ENCODE peak calls at places on chromosomes 13 and 19, in five cellular contexts. Z is HL-60, I is transverse colon, H is stomach, Y is K562. F is an unnamed sample.

GRCh38 chr19:38658462-38659306 is 11.2 kb downstream of the ACTN4 start:
- DNase-seq in Z (no peak), Y (no peak), I (peak; percentile 56), H (peak; percentile 63), F (peak; percentile 81)

GRCh38 chr19:43552616-43553015 is 19.6 kb downstream of the ZNF575 start:
- DNase-seq in Y (no peak), I (no peak), H (no peak), Z (no peak), F (no peak)

GRCh38 chr19:13098291-13099072 is 4.2 kb downstream of the LYL1 start:
- DNase-seq in I (no peak), H (no peak), Y (peak; percentile 62), Z (peak; percentile 77), F (peak; percentile 78)

GRCh38 chr19:29259153-29259552 is 46.2 kb upstream of the UQCRFS1 start:
- DNase-seq in H (no peak), I (no peak), Y (peak; percentile 34), Z (no peak), F (no peak)

GRCh38 chr19:39858541-39858940 is 12.4 kb upstream of the FBL start:
- DNase-seq in H (peak; percentile 44), Z (no peak), Y (peak; percentile 71), I (peak; percentile 50), F (peak; percentile 80)

GRCh38 chr19:29667941-29668340 is 2.7 kb downstream of the PLEKHF1 start:
- DNase-seq in H (peak; percentile 59), Y (peak; percentile 2), Z (no peak), I (peak; percentile 56), F (peak; percentile 60)

GRCh38 chr13:46181799-46182490 is at the start of gene LCP1:
- DNase-seq in I (peak; percentile 44), Z (peak; percentile 93), H (peak; percentile 34), Y (peak; percentile 53), F (no peak)

GRCh38 chr13:58247080-58247479 is 615.5 kb downstream of the PCDH17 start:
- DNase-seq in Y (no peak), H (no peak), Z (no peak), I (no peak), F (no peak)

GRCh38 chr13:43057653-43058317 is 34.4 kb downstream of the DNAJC15 start:
- DNase-seq in Z (no peak), I (no peak), Y (no peak), H (no peak), F (no peak)

GRCh38 chr19:54792814-54793213 is 10.6 kb upstream of the KIR2DL4 start:
- DNase-seq in I (no peak), H (no peak), Y (no peak), Z (no peak), F (peak; percentile 20)

GRCh38 chr19:5749505-5749904 is 29.1 kb downstream of the CATSPERD start:
- DNase-seq in I (no peak), H (no peak), Y (no peak), Z (no peak), F (no peak)

DNA sequence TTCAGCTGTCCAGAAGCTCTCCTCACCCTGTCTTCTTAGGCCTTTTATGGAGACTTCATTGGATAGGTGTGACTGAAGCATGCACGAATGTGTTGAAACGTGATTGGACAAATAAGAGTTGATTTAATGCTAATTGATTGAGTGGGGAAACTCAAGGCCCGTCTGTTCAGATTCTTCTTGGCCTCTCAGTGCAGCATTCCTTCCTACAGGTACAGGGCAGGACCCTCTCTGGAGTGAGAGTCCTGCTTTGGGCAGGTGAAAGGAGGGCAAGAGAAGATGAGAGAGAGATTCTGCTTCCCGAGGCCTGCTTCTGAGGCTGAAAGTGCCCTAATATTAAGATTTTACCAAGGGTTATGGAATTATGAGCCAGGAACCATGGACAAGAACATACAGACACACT is 20.5 kb downstream of the ZNF331 start:
- DNase-seq in I (no peak), H (no peak), Z (no peak), Y (no peak), F (no peak)
- TF ChIP-seq POLR2AphosphoS5 in I (no peak), H (no peak), Z (no peak), Y (no peak), F (no peak)

DNA sequence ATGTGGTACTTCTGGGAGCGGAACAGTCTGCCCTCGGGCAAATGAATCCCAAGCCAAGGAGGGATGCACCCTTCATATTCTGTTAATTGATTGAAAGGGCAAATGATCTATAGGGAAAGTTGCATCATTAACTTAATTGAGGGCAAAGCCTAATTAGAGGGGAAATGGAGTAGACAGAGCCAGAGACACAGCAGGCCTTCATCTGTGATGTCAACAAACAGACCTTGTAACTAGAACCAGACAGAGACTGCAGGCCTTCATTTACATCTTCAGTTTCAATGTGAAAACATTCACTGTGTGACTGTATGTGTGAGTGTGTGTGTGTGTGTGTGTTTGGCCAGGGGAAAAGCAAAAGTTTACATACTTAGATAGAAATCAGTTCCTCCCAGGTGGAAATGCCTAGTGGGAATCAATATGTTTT is 126.4 kb downstream of the SPRY2 start:
- DNase-seq in H (no peak), I (no peak), Z (no peak), Y (no peak), F (no peak)
- H3K27ac ChIP-seq in H (no peak overlapping the region), I (no peak overlapping the region), Z (no peak overlapping the region), Y (no peak overlapping the region), F (no peak overlapping the region)

GRCh38 chr19:46716013-46716671 is 772 bp downstream of the PRKD2 start:
- DNase-seq in I (peak; percentile 44), Y (peak; percentile 44), H (peak; percentile 39), Z (no peak), F (peak; percentile 77)
- TF ChIP-seq CTCF in I (no peak), Y (peak; percentile 22), H (no peak), Z (no peak), F (no peak)

GRCh38 chr19:46728693-46729339 is 11.9 kb upstream of the PRKD2 start:
- DNase-seq in I (peak; percentile 80), H (peak; percentile 82), Z (no peak), Y (peak; percentile 87), F (peak; percentile 87)
- TF ChIP-seq POLR2AphosphoS5 in I (no peak), H (no peak), Z (no peak), Y (peak; percentile 17), F (no peak)

F was measured in sigmoid colon.